ENCODE peak calls at places on chromosomes 3 and 15, in seven cellular contexts. One of them, this sample, is unnamed.

GRCh38 chr3:45659661-45660566 is 29.3 kb upstream of the SACM1L start:
- DNase-seq in K562: peak; percentile 81
- DNase-seq in gastrocnemius medialis: peak; percentile 66
- DNase-seq in suprapubic skin: no peak
- DNase-seq in stomach: peak; percentile 84
- DNase-seq in tibial nerve: peak; percentile 51
- DNase-seq in ovary: peak; percentile 70
- DNase-seq in this sample: peak; percentile 90

GRCh38 chr15:44319385-44319784 is 30.9 kb downstream of the GOLM2 start:
- DNase-seq in K562: no peak
- DNase-seq in suprapubic skin: no peak
- DNase-seq in tibial nerve: no peak
- DNase-seq in gastrocnemius medialis: no peak
- DNase-seq in stomach: no peak
- DNase-seq in ovary: no peak
- DNase-seq in this sample: no peak

GRCh38 chr3:29011441-29011840 is 269.4 kb upstream of the RBMS3 start:
- DNase-seq in suprapubic skin: no peak
- DNase-seq in gastrocnemius medialis: no peak
- DNase-seq in K562: no peak
- DNase-seq in stomach: no peak
- DNase-seq in tibial nerve: no peak
- DNase-seq in ovary: no peak
- DNase-seq in this sample: no peak

GRCh38 chr15:71800835-71801745 is 9.3 kb upstream of the NR2E3 start:
- DNase-seq in tibial nerve: no peak
- DNase-seq in gastrocnemius medialis: no peak
- DNase-seq in stomach: peak; percentile 43
- DNase-seq in suprapubic skin: peak; percentile 52
- DNase-seq in ovary: no peak
- DNase-seq in K562: peak; percentile 52
- DNase-seq in this sample: no peak

GRCh38 chr15:71437919-71438318 is 322.6 kb downstream of the THSD4 start:
- DNase-seq in gastrocnemius medialis: no peak
- DNase-seq in ovary: no peak
- DNase-seq in stomach: no peak
- DNase-seq in tibial nerve: no peak
- DNase-seq in suprapubic skin: no peak
- DNase-seq in K562: no peak
- DNase-seq in this sample: no peak

GRCh38 chr3:69212411-69213160 is 90.2 kb upstream of the LMOD3 start:
- DNase-seq in suprapubic skin: no peak
- DNase-seq in K562: no peak
- DNase-seq in tibial nerve: no peak
- DNase-seq in gastrocnemius medialis: no peak
- DNase-seq in ovary: no peak
- DNase-seq in stomach: no peak
- DNase-seq in this sample: no peak

GRCh38 chr3:73448761-73449290 is 175.9 kb downstream of the PDZRN3 start:
- DNase-seq in tibial nerve: no peak
- DNase-seq in suprapubic skin: no peak
- DNase-seq in K562: no peak
- DNase-seq in gastrocnemius medialis: no peak
- DNase-seq in ovary: no peak
- DNase-seq in stomach: no peak
- DNase-seq in this sample: no peak

GRCh38 chr3:4823986-4824947 is 155.0 kb upstream of the BHLHE40 start:
- DNase-seq in tibial nerve: no peak
- DNase-seq in K562: no peak
- DNase-seq in stomach: no peak
- DNase-seq in gastrocnemius medialis: no peak
- DNase-seq in ovary: no peak
- DNase-seq in suprapubic skin: no peak
- DNase-seq in this sample: no peak

GRCh38 chr3:128800241-128801187 is 74.5 kb downstream of the RAB7A start:
- DNase-seq in K562: no peak
- DNase-seq in suprapubic skin: no peak
- DNase-seq in tibial nerve: no peak
- DNase-seq in stomach: no peak
- DNase-seq in gastrocnemius medialis: peak; percentile 91
- DNase-seq in ovary: no peak
- DNase-seq in this sample: no peak

GRCh38 chr3:196524527-196524926 is 9.4 kb upstream of the SMCO1 start:
- DNase-seq in suprapubic skin: no peak
- DNase-seq in ovary: no peak
- DNase-seq in K562: no peak
- DNase-seq in tibial nerve: no peak
- DNase-seq in gastrocnemius medialis: no peak
- DNase-seq in stomach: no peak
- DNase-seq in this sample: no peak

GRCh38 chr3:82087958-82088357 is 326.5 kb upstream of the GBE1 start:
- DNase-seq in ovary: no peak
- DNase-seq in stomach: no peak
- DNase-seq in K562: no peak
- DNase-seq in tibial nerve: no peak
- DNase-seq in gastrocnemius medialis: no peak
- DNase-seq in suprapubic skin: no peak
- DNase-seq in this sample: no peak

GRCh38 chr3:128412180-128413002 is 54.3 kb downstream of the DNAJB8 start:
- DNase-seq in suprapubic skin: no peak
- DNase-seq in gastrocnemius medialis: no peak
- DNase-seq in K562: no peak
- DNase-seq in tibial nerve: no peak
- DNase-seq in stomach: no peak
- DNase-seq in ovary: no peak
- DNase-seq in this sample: no peak

GRCh38 chr15:45187894-45188830 is at the start of gene SHF:
- DNase-seq in gastrocnemius medialis: no peak
- DNase-seq in suprapubic skin: peak; percentile 82
- DNase-seq in K562: peak; percentile 95
- DNase-seq in tibial nerve: no peak
- DNase-seq in stomach: peak; percentile 65
- DNase-seq in ovary: peak; percentile 87
- DNase-seq in this sample: peak; percentile 67

GRCh38 chr3:33060609-33061337 is 36.2 kb downstream of the GLB1 start:
- DNase-seq in ovary: no peak
- DNase-seq in suprapubic skin: no peak
- DNase-seq in tibial nerve: no peak
- DNase-seq in K562: no peak
- DNase-seq in stomach: peak; percentile 94
- DNase-seq in gastrocnemius medialis: no peak
- DNase-seq in this sample: peak; percentile 83

GRCh38 chr15:64521726-64522164 is 61.4 kb downstream of the ZNF609 start:
- DNase-seq in K562: no peak
- DNase-seq in gastrocnemius medialis: no peak
- DNase-seq in ovary: no peak
- DNase-seq in suprapubic skin: no peak
- DNase-seq in tibial nerve: no peak
- DNase-seq in stomach: peak; percentile 51
- DNase-seq in this sample: no peak

GRCh38 chr3:184688251-184688851 is 23.5 kb downstream of the MAGEF1 start:
- DNase-seq in ovary: no peak
- DNase-seq in gastrocnemius medialis: peak; percentile 24
- DNase-seq in K562: no peak
- DNase-seq in stomach: no peak
- DNase-seq in suprapubic skin: no peak
- DNase-seq in tibial nerve: no peak
- DNase-seq in this sample: no peak

GRCh38 chr3:78957456-78957855 is 810.3 kb downstream of the ROBO1 start:
- DNase-seq in ovary: no peak
- DNase-seq in gastrocnemius medialis: no peak
- DNase-seq in suprapubic skin: no peak
- DNase-seq in K562: no peak
- DNase-seq in tibial nerve: no peak
- DNase-seq in stomach: no peak
- DNase-seq in this sample: no peak

GRCh38 chr15:94887406-94887805 is 656.0 kb downstream of the MCTP2 start:
- DNase-seq in suprapubic skin: no peak
- DNase-seq in K562: no peak
- DNase-seq in stomach: no peak
- DNase-seq in gastrocnemius medialis: no peak
- DNase-seq in ovary: no peak
- DNase-seq in tibial nerve: no peak
- DNase-seq in this sample: no peak

GRCh38 chr3:4061854-4062360 is 241.3 kb upstream of the SETMAR start:
- DNase-seq in tibial nerve: no peak
- DNase-seq in stomach: no peak
- DNase-seq in ovary: no peak
- DNase-seq in K562: no peak
- DNase-seq in suprapubic skin: no peak
- DNase-seq in gastrocnemius medialis: no peak
- DNase-seq in this sample: no peak

GRCh38 chr3:182925330-182925943 is 54.9 kb downstream of the DCUN1D1 start:
- DNase-seq in gastrocnemius medialis: peak; percentile 82
- DNase-seq in tibial nerve: no peak
- DNase-seq in stomach: no peak
- DNase-seq in K562: no peak
- DNase-seq in ovary: no peak
- DNase-seq in suprapubic skin: no peak
- DNase-seq in this sample: no peak

DNA sequence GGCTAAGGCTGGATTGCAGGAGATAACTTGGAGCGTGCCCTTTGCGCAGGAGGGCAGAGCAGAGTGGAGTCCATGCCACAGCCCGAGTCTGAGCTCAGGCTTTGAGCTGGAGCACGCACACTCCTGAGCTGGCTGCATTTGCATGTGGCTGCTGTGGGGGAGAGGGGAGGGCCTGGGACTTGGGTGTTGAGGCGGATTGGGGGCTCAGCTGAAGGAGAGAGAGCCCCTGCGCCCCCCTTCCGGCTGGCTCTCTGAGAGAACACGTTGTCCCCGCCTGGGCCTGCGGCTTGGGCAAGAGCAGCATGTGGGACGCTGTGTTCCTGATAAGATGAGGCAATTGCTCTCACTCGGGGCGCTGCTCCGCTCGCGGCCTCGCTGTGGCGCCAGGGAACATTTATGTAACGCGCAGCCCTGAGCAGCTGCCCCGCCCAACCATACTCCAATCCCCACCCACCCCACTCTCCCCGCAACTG is 39.1 kb downstream of the KLF13 start:
- DNase-seq in K562: peak; percentile 86
- DNase-seq in suprapubic skin: peak; percentile 98
- DNase-seq in stomach: peak; percentile 97
- DNase-seq in tibial nerve: peak; percentile 95
- DNase-seq in ovary: peak; percentile 82
- DNase-seq in gastrocnemius medialis: peak; percentile 98
- DNase-seq in this sample: peak; percentile 97
- TF ChIP-seq POLR2A in K562: peak; percentile 60
- TF ChIP-seq POLR2A in suprapubic skin: peak; percentile 26
- TF ChIP-seq POLR2A in stomach: no peak
- TF ChIP-seq POLR2A in tibial nerve: no peak
- TF ChIP-seq POLR2A in ovary: peak; percentile 49
- TF ChIP-seq POLR2A in gastrocnemius medialis: no peak
- TF ChIP-seq POLR2A in this sample: peak; percentile 41

DNA sequence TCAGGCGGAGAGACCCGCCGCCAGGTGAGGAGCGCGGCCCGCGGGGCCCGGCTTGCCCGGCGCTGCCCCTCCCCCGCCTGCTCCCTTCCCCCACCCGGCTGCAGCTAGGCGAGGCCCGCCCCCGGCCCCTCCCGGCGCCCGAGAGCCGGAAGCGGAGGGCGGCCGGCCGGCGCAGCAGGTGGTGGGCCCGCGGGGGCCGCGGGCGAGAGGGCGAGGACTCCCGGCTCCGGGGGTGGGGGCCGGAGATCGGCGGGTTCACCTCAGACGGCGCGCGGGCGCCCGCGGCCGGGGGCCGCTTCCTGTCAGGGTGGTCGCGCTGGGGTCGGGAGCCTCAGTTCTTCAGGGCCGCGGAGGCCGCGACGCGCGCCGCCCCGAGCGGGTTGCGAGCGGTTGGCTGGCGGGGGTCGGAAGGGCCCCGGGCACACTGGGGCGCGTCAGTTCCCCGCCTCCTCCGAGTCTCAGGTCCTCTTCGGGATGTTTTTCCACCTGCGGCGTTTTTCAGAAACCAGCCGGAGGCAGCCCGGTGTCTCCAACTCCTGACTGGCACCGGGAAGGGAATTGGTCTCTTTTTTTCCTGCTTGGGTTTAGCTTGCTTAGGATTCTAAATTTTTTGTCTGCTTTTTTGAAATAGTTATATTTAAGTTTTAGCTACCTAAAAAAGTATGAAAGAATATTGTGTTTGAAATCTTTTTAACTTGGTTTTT is 462 bp downstream of the ZFAND6 start:
- DNase-seq in suprapubic skin: peak; percentile 83
- DNase-seq in ovary: no peak
- DNase-seq in gastrocnemius medialis: no peak
- DNase-seq in stomach: peak; percentile 45
- DNase-seq in K562: peak; percentile 91
- DNase-seq in tibial nerve: no peak
- DNase-seq in this sample: no peak
- TF ChIP-seq CTCF in suprapubic skin: no peak
- TF ChIP-seq CTCF in ovary: no peak
- TF ChIP-seq CTCF in gastrocnemius medialis: no peak
- TF ChIP-seq CTCF in stomach: no peak
- TF ChIP-seq CTCF in K562: no peak
- TF ChIP-seq CTCF in tibial nerve: no peak
- TF ChIP-seq CTCF in this sample: no peak

DNA sequence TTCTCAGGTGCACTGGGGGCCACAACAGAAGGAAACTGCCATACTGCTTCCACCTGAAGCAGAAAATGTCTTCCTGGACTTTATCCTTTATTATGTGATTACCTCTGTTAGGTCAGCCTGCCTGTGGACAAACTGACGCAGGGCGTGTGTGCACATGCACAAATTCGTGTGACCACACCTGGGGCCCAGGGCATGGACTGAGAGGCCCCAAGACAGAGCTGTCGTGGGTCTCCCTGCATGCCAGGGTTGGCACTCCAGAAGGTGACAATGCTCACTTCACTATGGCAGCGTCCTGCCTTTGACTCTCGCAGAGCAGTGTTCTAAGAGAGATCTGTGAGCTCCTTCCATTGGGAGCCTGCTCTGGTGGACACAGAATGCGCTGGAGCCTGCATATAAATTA is 34.5 kb downstream of the CCDC12 start:
- DNase-seq in tibial nerve: no peak
- DNase-seq in ovary: no peak
- DNase-seq in K562: no peak
- DNase-seq in gastrocnemius medialis: no peak
- DNase-seq in stomach: no peak
- DNase-seq in suprapubic skin: no peak
- DNase-seq in this sample: peak; percentile 75
- H3K36me3 ChIP-seq in tibial nerve: no peaks in the 10 kb centered on the region
- H3K36me3 ChIP-seq in ovary: no peaks in the 10 kb centered on the region
- H3K36me3 ChIP-seq in K562: peaks cover 90% of the 10 kb centered on the region
- H3K36me3 ChIP-seq in gastrocnemius medialis: no peaks in the 10 kb centered on the region
- H3K36me3 ChIP-seq in stomach: peaks cover 23% of the 10 kb centered on the region
- H3K36me3 ChIP-seq in suprapubic skin: peaks cover 34% of the 10 kb centered on the region
- H3K36me3 ChIP-seq in this sample: no peaks in the 10 kb centered on the region

GRCh38 chr3:54556630-54557029 is 371.2 kb downstream of the LRTM1 start:
- DNase-seq in ovary: no peak
- DNase-seq in stomach: no peak
- DNase-seq in K562: no peak
- DNase-seq in suprapubic skin: no peak
- DNase-seq in gastrocnemius medialis: no peak
- DNase-seq in tibial nerve: no peak
- DNase-seq in this sample: no peak
- TF ChIP-seq POLR2A in ovary: no peak
- TF ChIP-seq POLR2A in stomach: no peak
- TF ChIP-seq POLR2A in K562: no peak
- TF ChIP-seq POLR2A in suprapubic skin: no peak
- TF ChIP-seq POLR2A in gastrocnemius medialis: no peak
- TF ChIP-seq POLR2A in tibial nerve: no peak
- TF ChIP-seq POLR2A in this sample: no peak

GRCh38 chr3:62659660-62660059 is 215.6 kb downstream of the CADPS start:
- DNase-seq in gastrocnemius medialis: no peak
- DNase-seq in suprapubic skin: no peak
- DNase-seq in tibial nerve: no peak
- DNase-seq in ovary: no peak
- DNase-seq in K562: no peak
- DNase-seq in stomach: no peak
- DNase-seq in this sample: no peak
- TF ChIP-seq CTCF in gastrocnemius medialis: no peak
- TF ChIP-seq CTCF in suprapubic skin: no peak
- TF ChIP-seq CTCF in tibial nerve: no peak
- TF ChIP-seq CTCF in ovary: no peak
- TF ChIP-seq CTCF in K562: no peak
- TF ChIP-seq CTCF in stomach: no peak
- TF ChIP-seq CTCF in this sample: no peak

This sample was measured in Peyer's patch.